ENCODE peak calls at places on chromosomes 4 and X, in nine cellular contexts. One of them, this sample, is unnamed.

GRCh38 chr4:140427919-140428471 is 547 bp upstream of the CLGN start:
- DNase-seq in upper lobe of left lung: no peak
- DNase-seq in heart left ventricle: no peak
- DNase-seq in endothelial cell of umbilical vein: no peak
- DNase-seq in uterus: no peak
- DNase-seq in IMR-90: peak
- DNase-seq in ovary: no peak
- DNase-seq in stomach: no peak
- DNase-seq in transverse colon: no peak
- DNase-seq in this sample: peak

GRCh38 chrX:51891821-51892551 is 1.4 kb upstream of the MAGED1 start:
- DNase-seq in endothelial cell of umbilical vein: peak
- DNase-seq in IMR-90: peak
- DNase-seq in ovary: peak
- DNase-seq in stomach: no peak
- DNase-seq in transverse colon: no peak
- DNase-seq in uterus: peak
- DNase-seq in upper lobe of left lung: no peak
- DNase-seq in heart left ventricle: peak
- DNase-seq in this sample: no peak

GRCh38 chr4:107183155-107183774 is 147.2 kb upstream of the DKK2 start:
- DNase-seq in transverse colon: no peak
- DNase-seq in IMR-90: peak
- DNase-seq in ovary: peak
- DNase-seq in stomach: no peak
- DNase-seq in endothelial cell of umbilical vein: peak
- DNase-seq in uterus: no peak
- DNase-seq in upper lobe of left lung: no peak
- DNase-seq in heart left ventricle: peak
- DNase-seq in this sample: peak

GRCh38 chr4:83561381-83561780 is 25.5 kb downstream of the GPAT3 start:
- DNase-seq in IMR-90: peak
- DNase-seq in ovary: no peak
- DNase-seq in uterus: no peak
- DNase-seq in heart left ventricle: no peak
- DNase-seq in transverse colon: peak
- DNase-seq in upper lobe of left lung: peak
- DNase-seq in endothelial cell of umbilical vein: peak
- DNase-seq in stomach: peak
- DNase-seq in this sample: no peak

GRCh38 chrX:43386872-43387271 is 269.2 kb upstream of the MAOA start:
- DNase-seq in IMR-90: no peak
- DNase-seq in stomach: no peak
- DNase-seq in endothelial cell of umbilical vein: no peak
- DNase-seq in ovary: no peak
- DNase-seq in transverse colon: no peak
- DNase-seq in uterus: no peak
- DNase-seq in heart left ventricle: no peak
- DNase-seq in upper lobe of left lung: no peak
- DNase-seq in this sample: no peak

GRCh38 chr4:155608231-155608885 is 58.3 kb upstream of the GUCY1A1 start:
- DNase-seq in stomach: no peak
- DNase-seq in uterus: no peak
- DNase-seq in transverse colon: no peak
- DNase-seq in heart left ventricle: peak
- DNase-seq in IMR-90: peak
- DNase-seq in upper lobe of left lung: no peak
- DNase-seq in ovary: no peak
- DNase-seq in endothelial cell of umbilical vein: no peak
- DNase-seq in this sample: no peak

GRCh38 chrX:154002215-154002719 is 17.4 kb downstream of the IRAK1 start:
- DNase-seq in heart left ventricle: no peak
- DNase-seq in IMR-90: peak
- DNase-seq in transverse colon: peak
- DNase-seq in uterus: no peak
- DNase-seq in upper lobe of left lung: peak
- DNase-seq in stomach: no peak
- DNase-seq in ovary: no peak
- DNase-seq in endothelial cell of umbilical vein: no peak
- DNase-seq in this sample: peak

GRCh38 chr4:157713342-157713741 is 459.5 kb downstream of the GASK1B start:
- DNase-seq in uterus: peak
- DNase-seq in IMR-90: no peak
- DNase-seq in upper lobe of left lung: no peak
- DNase-seq in stomach: no peak
- DNase-seq in endothelial cell of umbilical vein: no peak
- DNase-seq in transverse colon: no peak
- DNase-seq in ovary: no peak
- DNase-seq in heart left ventricle: no peak
- DNase-seq in this sample: no peak

GRCh38 chr4:139084425-139085093 is 69.0 kb downstream of the NOCT start:
- DNase-seq in upper lobe of left lung: peak
- DNase-seq in heart left ventricle: no peak
- DNase-seq in stomach: no peak
- DNase-seq in endothelial cell of umbilical vein: no peak
- DNase-seq in transverse colon: no peak
- DNase-seq in ovary: no peak
- DNase-seq in uterus: no peak
- DNase-seq in IMR-90: no peak
- DNase-seq in this sample: no peak

GRCh38 chr4:139083533-139084424 is 68.2 kb downstream of the NOCT start:
- DNase-seq in stomach: peak
- DNase-seq in heart left ventricle: peak
- DNase-seq in uterus: peak
- DNase-seq in IMR-90: peak
- DNase-seq in upper lobe of left lung: peak
- DNase-seq in endothelial cell of umbilical vein: peak
- DNase-seq in transverse colon: peak
- DNase-seq in ovary: peak
- DNase-seq in this sample: peak

GRCh38 chr4:139078926-139079325 is 63.3 kb downstream of the NOCT start:
- DNase-seq in transverse colon: no peak
- DNase-seq in heart left ventricle: no peak
- DNase-seq in endothelial cell of umbilical vein: no peak
- DNase-seq in stomach: no peak
- DNase-seq in uterus: no peak
- DNase-seq in ovary: no peak
- DNase-seq in IMR-90: no peak
- DNase-seq in upper lobe of left lung: no peak
- DNase-seq in this sample: no peak

GRCh38 chr4:139085141-139085540 is 69.6 kb downstream of the NOCT start:
- DNase-seq in transverse colon: no peak
- DNase-seq in upper lobe of left lung: no peak
- DNase-seq in heart left ventricle: no peak
- DNase-seq in uterus: no peak
- DNase-seq in ovary: no peak
- DNase-seq in IMR-90: peak
- DNase-seq in stomach: no peak
- DNase-seq in endothelial cell of umbilical vein: peak
- DNase-seq in this sample: peak

GRCh38 chr4:139082750-139083532 is 67.4 kb downstream of the NOCT start:
- DNase-seq in upper lobe of left lung: peak
- DNase-seq in heart left ventricle: peak
- DNase-seq in uterus: peak
- DNase-seq in IMR-90: peak
- DNase-seq in ovary: peak
- DNase-seq in endothelial cell of umbilical vein: peak
- DNase-seq in stomach: peak
- DNase-seq in transverse colon: peak
- DNase-seq in this sample: peak
- TF ChIP-seq POLR2A in upper lobe of left lung: no peak
- TF ChIP-seq POLR2A in heart left ventricle: no peak
- TF ChIP-seq POLR2A in uterus: no peak
- TF ChIP-seq POLR2A in IMR-90: no peak
- TF ChIP-seq POLR2A in ovary: peak
- TF ChIP-seq POLR2A in endothelial cell of umbilical vein: no peak
- TF ChIP-seq POLR2A in stomach: no peak
- TF ChIP-seq POLR2A in transverse colon: peak
- TF ChIP-seq POLR2A in this sample: peak

GRCh38 chr4:102503301-102503746 is 2.2 kb downstream of the NFKB1 start:
- DNase-seq in uterus: no peak
- DNase-seq in endothelial cell of umbilical vein: peak
- DNase-seq in stomach: no peak
- DNase-seq in heart left ventricle: no peak
- DNase-seq in transverse colon: no peak
- DNase-seq in IMR-90: no peak
- DNase-seq in upper lobe of left lung: no peak
- DNase-seq in ovary: no peak
- DNase-seq in this sample: peak

GRCh38 chr4:102501635-102502382 is 650 bp downstream of the NFKB1 start:
- DNase-seq in upper lobe of left lung: peak
- DNase-seq in endothelial cell of umbilical vein: peak
- DNase-seq in transverse colon: peak
- DNase-seq in stomach: peak
- DNase-seq in ovary: peak
- DNase-seq in heart left ventricle: peak
- DNase-seq in uterus: peak
- DNase-seq in IMR-90: peak
- DNase-seq in this sample: peak

GRCh38 chr4:102500371-102501175 is 586 bp upstream of the NFKB1 start:
- DNase-seq in transverse colon: peak
- DNase-seq in IMR-90: peak
- DNase-seq in ovary: peak
- DNase-seq in uterus: peak
- DNase-seq in stomach: peak
- DNase-seq in upper lobe of left lung: peak
- DNase-seq in endothelial cell of umbilical vein: peak
- DNase-seq in heart left ventricle: peak
- DNase-seq in this sample: peak

GRCh38 chr4:102503831-102504786 is 3.0 kb downstream of the NFKB1 start:
- DNase-seq in upper lobe of left lung: no peak
- DNase-seq in endothelial cell of umbilical vein: no peak
- DNase-seq in transverse colon: no peak
- DNase-seq in ovary: no peak
- DNase-seq in stomach: no peak
- DNase-seq in uterus: no peak
- DNase-seq in heart left ventricle: no peak
- DNase-seq in IMR-90: no peak
- DNase-seq in this sample: peak

DNA sequence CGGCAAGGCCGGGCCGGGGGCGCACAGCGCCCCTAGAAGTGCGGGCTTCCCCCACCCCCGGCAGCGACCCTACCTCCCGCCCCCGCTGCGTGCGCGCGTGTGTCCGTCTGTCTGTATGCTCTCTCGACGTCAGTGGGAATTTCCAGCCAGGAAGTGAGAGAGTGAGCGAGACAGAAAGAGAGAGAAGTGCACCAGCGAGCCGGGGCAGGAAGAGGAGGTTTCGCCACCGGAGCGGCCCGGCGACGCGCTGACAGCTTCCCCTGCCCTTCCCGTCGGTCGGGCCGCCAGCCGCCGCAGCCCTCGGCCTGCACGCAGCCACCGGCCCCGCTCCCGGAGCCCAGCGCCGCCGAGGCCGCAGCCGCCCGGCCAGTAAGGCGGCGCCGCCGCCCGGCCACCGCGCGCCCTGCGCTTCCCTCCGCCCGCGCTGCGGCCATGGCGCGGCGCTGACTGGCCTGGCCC is at the start of gene NFKB1:
- DNase-seq in endothelial cell of umbilical vein: peak
- DNase-seq in IMR-90: peak
- DNase-seq in transverse colon: peak
- DNase-seq in stomach: peak
- DNase-seq in ovary: peak
- DNase-seq in uterus: peak
- DNase-seq in heart left ventricle: peak
- DNase-seq in upper lobe of left lung: peak
- DNase-seq in this sample: peak
- TF ChIP-seq POLR2A in endothelial cell of umbilical vein: peak
- TF ChIP-seq POLR2A in IMR-90: peak
- TF ChIP-seq POLR2A in transverse colon: no peak
- TF ChIP-seq POLR2A in stomach: no peak
- TF ChIP-seq POLR2A in ovary: no peak
- TF ChIP-seq POLR2A in uterus: no peak
- TF ChIP-seq POLR2A in heart left ventricle: no peak
- TF ChIP-seq POLR2A in upper lobe of left lung: no peak
- TF ChIP-seq POLR2A in this sample: no peak

DNA sequence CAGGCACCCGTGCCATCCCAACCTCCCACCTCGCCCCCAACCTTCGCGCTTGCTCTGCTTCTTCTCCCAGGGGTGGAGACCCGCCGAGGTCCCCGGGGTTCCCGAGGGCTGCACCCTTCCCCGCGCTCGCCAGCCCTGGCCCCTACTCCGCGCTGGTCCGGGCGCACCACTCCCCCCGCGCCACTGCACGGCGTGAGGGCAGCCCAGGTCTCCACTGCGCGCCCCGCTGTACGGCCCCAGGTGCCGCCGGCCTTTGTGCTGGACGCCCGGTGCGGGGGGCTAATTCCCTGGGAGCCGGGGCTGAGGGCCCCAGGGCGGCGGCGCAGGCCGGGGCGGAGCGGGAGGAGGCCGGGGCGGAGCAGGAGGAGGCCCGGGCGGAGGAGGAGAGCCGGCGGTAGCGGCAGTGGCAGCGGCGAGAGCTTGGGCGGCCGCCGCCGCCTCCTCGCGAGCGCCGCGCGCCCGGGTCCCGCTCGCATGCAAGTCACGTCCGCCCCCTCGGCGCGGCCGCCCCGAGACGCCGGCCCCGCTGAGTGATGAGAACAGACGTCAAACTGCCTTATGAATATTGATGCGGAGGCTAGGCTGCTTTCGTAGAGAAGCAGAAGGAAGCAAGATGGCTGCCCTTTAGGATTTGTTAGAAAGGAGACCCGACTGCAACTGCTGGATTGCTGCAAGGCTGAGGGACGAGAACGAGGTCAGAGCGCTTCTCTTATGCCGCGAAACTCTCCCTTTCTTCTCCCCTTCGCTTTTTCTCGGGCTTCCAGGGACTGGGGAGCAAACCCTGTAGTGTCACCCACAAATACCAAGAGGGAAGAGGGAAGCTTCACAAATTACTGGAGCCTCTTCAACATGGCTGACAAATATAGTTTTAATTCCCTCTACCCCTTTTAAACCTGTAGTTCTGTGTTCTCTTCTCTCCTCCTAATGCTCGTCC is at the start of gene TET2:
- DNase-seq in transverse colon: peak
- DNase-seq in heart left ventricle: peak
- DNase-seq in stomach: peak
- DNase-seq in uterus: peak
- DNase-seq in upper lobe of left lung: peak
- DNase-seq in endothelial cell of umbilical vein: peak
- DNase-seq in ovary: peak
- DNase-seq in IMR-90: peak
- DNase-seq in this sample: peak
- TF ChIP-seq POLR2A in transverse colon: peak
- TF ChIP-seq POLR2A in heart left ventricle: no peak
- TF ChIP-seq POLR2A in stomach: no peak
- TF ChIP-seq POLR2A in uterus: peak
- TF ChIP-seq POLR2A in upper lobe of left lung: peak
- TF ChIP-seq POLR2A in endothelial cell of umbilical vein: peak
- TF ChIP-seq POLR2A in ovary: no peak
- TF ChIP-seq POLR2A in IMR-90: peak
- TF ChIP-seq POLR2A in this sample: peak

DNA sequence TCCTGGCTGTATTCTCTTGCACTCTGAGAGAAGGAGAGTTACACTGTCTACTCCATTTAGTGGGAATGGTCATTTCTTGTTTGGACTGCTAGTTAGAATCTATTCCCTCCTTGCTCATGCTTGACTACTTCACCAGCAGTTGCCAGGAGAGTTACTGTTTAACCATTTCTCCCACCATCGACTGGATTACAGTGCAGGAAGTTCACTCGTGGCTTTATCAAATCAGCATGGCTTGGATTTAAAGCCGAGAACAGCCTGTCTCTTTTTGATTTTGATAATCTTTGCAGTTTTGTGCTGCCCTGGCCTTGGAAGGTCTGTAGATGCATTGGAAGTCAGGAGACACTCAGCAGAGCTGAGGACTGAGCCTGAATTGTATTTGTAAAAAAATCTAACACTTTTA is 3.2 kb downstream of the GBA3 start:
- DNase-seq in upper lobe of left lung: no peak
- DNase-seq in IMR-90: no peak
- DNase-seq in transverse colon: peak
- DNase-seq in endothelial cell of umbilical vein: no peak
- DNase-seq in ovary: no peak
- DNase-seq in stomach: no peak
- DNase-seq in uterus: no peak
- DNase-seq in heart left ventricle: no peak
- DNase-seq in this sample: no peak
- TF ChIP-seq POLR2A in upper lobe of left lung: no peak
- TF ChIP-seq POLR2A in IMR-90: no peak
- TF ChIP-seq POLR2A in transverse colon: no peak
- TF ChIP-seq POLR2A in endothelial cell of umbilical vein: no peak
- TF ChIP-seq POLR2A in ovary: no peak
- TF ChIP-seq POLR2A in stomach: no peak
- TF ChIP-seq POLR2A in uterus: no peak
- TF ChIP-seq POLR2A in heart left ventricle: no peak
- TF ChIP-seq POLR2A in this sample: no peak

This sample was measured in erythroblast.